ENCODE peak calls at places on chromosomes 7 and 10, in ten cellular contexts. One of them, this sample, is unnamed.

GRCh38 chr7:55280031-55280454 is 85.1 kb upstream of the LANCL2 start:
- DNase-seq in DND-41: peak; percentile 67
- DNase-seq in tibial artery: peak; percentile 49
- DNase-seq in right cardiac atrium: peak; percentile 43
- DNase-seq in fibroblast of lung: peak; percentile 76
- DNase-seq in endothelial cell of umbilical vein: peak; percentile 67
- DNase-seq in ovary: peak; percentile 64
- DNase-seq in lower lobe of right lung: no peak
- DNase-seq in foreskin keratinocyte: no peak
- DNase-seq in psoas muscle: peak; percentile 36
- DNase-seq in this sample: peak; percentile 19

GRCh38 chr10:110219884-110220283 is 12.5 kb downstream of the MXI1 start:
- DNase-seq in DND-41: no peak
- DNase-seq in tibial artery: no peak
- DNase-seq in right cardiac atrium: no peak
- DNase-seq in fibroblast of lung: no peak
- DNase-seq in endothelial cell of umbilical vein: no peak
- DNase-seq in ovary: no peak
- DNase-seq in lower lobe of right lung: no peak
- DNase-seq in foreskin keratinocyte: no peak
- DNase-seq in psoas muscle: no peak
- DNase-seq in this sample: no peak

GRCh38 chr10:87740232-87740631 is 77.8 kb downstream of the ATAD1 start:
- DNase-seq in DND-41: no peak
- DNase-seq in tibial artery: no peak
- DNase-seq in right cardiac atrium: no peak
- DNase-seq in fibroblast of lung: peak; percentile 94
- DNase-seq in endothelial cell of umbilical vein: no peak
- DNase-seq in ovary: no peak
- DNase-seq in lower lobe of right lung: no peak
- DNase-seq in foreskin keratinocyte: peak; percentile 66
- DNase-seq in psoas muscle: no peak
- DNase-seq in this sample: no peak

GRCh38 chr7:106952658-106953231 is 87.7 kb downstream of the PIK3CG start:
- DNase-seq in DND-41: no peak
- DNase-seq in tibial artery: peak; percentile 54
- DNase-seq in right cardiac atrium: peak; percentile 28
- DNase-seq in fibroblast of lung: no peak
- DNase-seq in endothelial cell of umbilical vein: no peak
- DNase-seq in ovary: no peak
- DNase-seq in lower lobe of right lung: peak; percentile 60
- DNase-seq in foreskin keratinocyte: no peak
- DNase-seq in psoas muscle: peak; percentile 17
- DNase-seq in this sample: no peak

GRCh38 chr10:132948351-132948750 is 6.0 kb upstream of the CFAP46 start:
- DNase-seq in DND-41: no peak
- DNase-seq in tibial artery: no peak
- DNase-seq in right cardiac atrium: no peak
- DNase-seq in fibroblast of lung: no peak
- DNase-seq in endothelial cell of umbilical vein: no peak
- DNase-seq in ovary: no peak
- DNase-seq in lower lobe of right lung: no peak
- DNase-seq in foreskin keratinocyte: no peak
- DNase-seq in psoas muscle: no peak
- DNase-seq in this sample: no peak

GRCh38 chr10:24944512-24945255 is 7.7 kb downstream of the PRTFDC1 start:
- DNase-seq in DND-41: peak; percentile 17
- DNase-seq in tibial artery: no peak
- DNase-seq in right cardiac atrium: no peak
- DNase-seq in fibroblast of lung: peak; percentile 70
- DNase-seq in endothelial cell of umbilical vein: peak; percentile 14
- DNase-seq in ovary: no peak
- DNase-seq in lower lobe of right lung: no peak
- DNase-seq in foreskin keratinocyte: peak; percentile 84
- DNase-seq in psoas muscle: peak; percentile 24
- DNase-seq in this sample: no peak

GRCh38 chr7:45576249-45576929 is 2.2 kb downstream of the ADCY1 start:
- DNase-seq in DND-41: no peak
- DNase-seq in tibial artery: no peak
- DNase-seq in right cardiac atrium: no peak
- DNase-seq in fibroblast of lung: no peak
- DNase-seq in endothelial cell of umbilical vein: no peak
- DNase-seq in ovary: no peak
- DNase-seq in lower lobe of right lung: no peak
- DNase-seq in foreskin keratinocyte: no peak
- DNase-seq in psoas muscle: no peak
- DNase-seq in this sample: no peak

GRCh38 chr7:158428842-158429753 is 158.5 kb downstream of the PTPRN2 start:
- DNase-seq in DND-41: no peak
- DNase-seq in tibial artery: no peak
- DNase-seq in right cardiac atrium: no peak
- DNase-seq in fibroblast of lung: no peak
- DNase-seq in endothelial cell of umbilical vein: no peak
- DNase-seq in ovary: no peak
- DNase-seq in lower lobe of right lung: no peak
- DNase-seq in foreskin keratinocyte: no peak
- DNase-seq in psoas muscle: no peak
- DNase-seq in this sample: no peak

GRCh38 chr7:150379590-150380379 is 655 bp downstream of the ZNF775 start:
- DNase-seq in DND-41: peak; percentile 52
- DNase-seq in tibial artery: no peak
- DNase-seq in right cardiac atrium: no peak
- DNase-seq in fibroblast of lung: peak; percentile 21
- DNase-seq in endothelial cell of umbilical vein: peak; percentile 41
- DNase-seq in ovary: no peak
- DNase-seq in lower lobe of right lung: no peak
- DNase-seq in foreskin keratinocyte: no peak
- DNase-seq in psoas muscle: no peak
- DNase-seq in this sample: no peak

GRCh38 chr7:119572541-119572940 is 700.4 kb upstream of the KCND2 start:
- DNase-seq in DND-41: no peak
- DNase-seq in tibial artery: no peak
- DNase-seq in right cardiac atrium: no peak
- DNase-seq in fibroblast of lung: no peak
- DNase-seq in endothelial cell of umbilical vein: no peak
- DNase-seq in ovary: no peak
- DNase-seq in lower lobe of right lung: no peak
- DNase-seq in foreskin keratinocyte: no peak
- DNase-seq in psoas muscle: no peak
- DNase-seq in this sample: no peak

GRCh38 chr10:100569687-100570517 is 34.2 kb downstream of the HIF1AN start:
- DNase-seq in DND-41: no peak
- DNase-seq in tibial artery: no peak
- DNase-seq in right cardiac atrium: no peak
- DNase-seq in fibroblast of lung: no peak
- DNase-seq in endothelial cell of umbilical vein: no peak
- DNase-seq in ovary: no peak
- DNase-seq in lower lobe of right lung: no peak
- DNase-seq in foreskin keratinocyte: no peak
- DNase-seq in psoas muscle: no peak
- DNase-seq in this sample: no peak

GRCh38 chr7:149790146-149790548 is 16.8 kb upstream of the ZNF467 start:
- DNase-seq in DND-41: no peak
- DNase-seq in tibial artery: no peak
- DNase-seq in right cardiac atrium: peak; percentile 57
- DNase-seq in fibroblast of lung: no peak
- DNase-seq in endothelial cell of umbilical vein: peak; percentile 41
- DNase-seq in ovary: no peak
- DNase-seq in lower lobe of right lung: peak; percentile 77
- DNase-seq in foreskin keratinocyte: no peak
- DNase-seq in psoas muscle: no peak
- DNase-seq in this sample: no peak

GRCh38 chr7:50208335-50208982 is 96.1 kb upstream of the IKZF1 start:
- DNase-seq in DND-41: no peak
- DNase-seq in tibial artery: no peak
- DNase-seq in right cardiac atrium: no peak
- DNase-seq in fibroblast of lung: no peak
- DNase-seq in endothelial cell of umbilical vein: no peak
- DNase-seq in ovary: no peak
- DNase-seq in lower lobe of right lung: no peak
- DNase-seq in foreskin keratinocyte: no peak
- DNase-seq in psoas muscle: no peak
- DNase-seq in this sample: no peak

GRCh38 chr10:93115661-93116383 is 42.1 kb downstream of the CYP26A1 start:
- DNase-seq in DND-41: peak; percentile 76
- DNase-seq in tibial artery: peak; percentile 80
- DNase-seq in right cardiac atrium: peak; percentile 63
- DNase-seq in fibroblast of lung: peak; percentile 54
- DNase-seq in endothelial cell of umbilical vein: peak; percentile 38
- DNase-seq in ovary: peak; percentile 25
- DNase-seq in lower lobe of right lung: peak; percentile 60
- DNase-seq in foreskin keratinocyte: peak; percentile 11
- DNase-seq in psoas muscle: peak; percentile 63
- DNase-seq in this sample: peak; percentile 35

GRCh38 chr7:151146761-151147160 is 20.7 kb downstream of the GBX1 start:
- DNase-seq in DND-41: no peak
- DNase-seq in tibial artery: no peak
- DNase-seq in right cardiac atrium: no peak
- DNase-seq in fibroblast of lung: no peak
- DNase-seq in endothelial cell of umbilical vein: no peak
- DNase-seq in ovary: no peak
- DNase-seq in lower lobe of right lung: no peak
- DNase-seq in foreskin keratinocyte: no peak
- DNase-seq in psoas muscle: no peak
- DNase-seq in this sample: no peak

DNA sequence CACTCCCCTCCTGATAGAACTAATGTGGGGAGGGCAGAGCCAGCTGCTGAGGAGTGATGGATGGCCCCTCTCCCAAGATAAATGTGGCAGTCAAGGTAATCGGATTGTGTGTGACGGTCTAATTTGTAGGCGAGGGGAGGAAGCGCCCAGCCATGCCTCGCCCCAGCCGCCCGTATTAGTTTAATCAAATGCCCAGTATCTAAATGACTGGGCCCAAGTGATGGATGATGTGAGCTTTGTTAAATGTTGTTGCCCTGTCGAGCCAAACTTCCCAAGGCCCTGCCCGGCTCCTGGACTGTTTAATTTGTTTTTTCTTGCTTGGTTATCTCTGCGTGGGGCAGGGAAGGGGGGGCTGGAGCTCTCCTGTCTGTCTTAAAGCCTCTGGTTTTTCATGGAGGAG is 88.4 kb upstream of the PPIF start:
- DNase-seq in DND-41: no peak
- DNase-seq in tibial artery: no peak
- DNase-seq in right cardiac atrium: no peak
- DNase-seq in fibroblast of lung: no peak
- DNase-seq in endothelial cell of umbilical vein: no peak
- DNase-seq in ovary: no peak
- DNase-seq in lower lobe of right lung: no peak
- DNase-seq in foreskin keratinocyte: no peak
- DNase-seq in psoas muscle: no peak
- DNase-seq in this sample: no peak
- H3K27ac ChIP-seq in DND-41: no peak overlapping the region
- H3K27ac ChIP-seq in tibial artery: no peak overlapping the region
- H3K27ac ChIP-seq in right cardiac atrium: no peak overlapping the region
- H3K27ac ChIP-seq in fibroblast of lung: no peak overlapping the region
- H3K27ac ChIP-seq in endothelial cell of umbilical vein: no peak overlapping the region
- H3K27ac ChIP-seq in ovary: no peak overlapping the region
- H3K27ac ChIP-seq in lower lobe of right lung: no peak overlapping the region
- H3K27ac ChIP-seq in foreskin keratinocyte: no peak overlapping the region
- H3K27ac ChIP-seq in psoas muscle: no peak overlapping the region
- H3K27ac ChIP-seq in this sample: no peak overlapping the region

GRCh38 chr10:131746785-131747184 is 154.0 kb upstream of the PPP2R2D start:
- DNase-seq in DND-41: no peak
- DNase-seq in tibial artery: no peak
- DNase-seq in right cardiac atrium: no peak
- DNase-seq in fibroblast of lung: no peak
- DNase-seq in endothelial cell of umbilical vein: no peak
- DNase-seq in ovary: no peak
- DNase-seq in lower lobe of right lung: no peak
- DNase-seq in foreskin keratinocyte: no peak
- DNase-seq in psoas muscle: no peak
- DNase-seq in this sample: no peak
- H3K4me1 ChIP-seq in DND-41: no peaks in the 10 kb centered on the region
- H3K4me1 ChIP-seq in tibial artery: peaks cover 12% of the 10 kb centered on the region
- H3K4me1 ChIP-seq in right cardiac atrium: no peaks in the 10 kb centered on the region
- H3K4me1 ChIP-seq in fibroblast of lung: no peaks in the 10 kb centered on the region
- H3K4me1 ChIP-seq in endothelial cell of umbilical vein: no peaks in the 10 kb centered on the region
- H3K4me1 ChIP-seq in ovary: peaks cover 2% of the 10 kb centered on the region
- H3K4me1 ChIP-seq in lower lobe of right lung: no peaks in the 10 kb centered on the region
- H3K4me1 ChIP-seq in foreskin keratinocyte: no peaks in the 10 kb centered on the region
- H3K4me1 ChIP-seq in psoas muscle: no peaks in the 10 kb centered on the region
- H3K4me1 ChIP-seq in this sample: no peaks in the 10 kb centered on the region

DNA sequence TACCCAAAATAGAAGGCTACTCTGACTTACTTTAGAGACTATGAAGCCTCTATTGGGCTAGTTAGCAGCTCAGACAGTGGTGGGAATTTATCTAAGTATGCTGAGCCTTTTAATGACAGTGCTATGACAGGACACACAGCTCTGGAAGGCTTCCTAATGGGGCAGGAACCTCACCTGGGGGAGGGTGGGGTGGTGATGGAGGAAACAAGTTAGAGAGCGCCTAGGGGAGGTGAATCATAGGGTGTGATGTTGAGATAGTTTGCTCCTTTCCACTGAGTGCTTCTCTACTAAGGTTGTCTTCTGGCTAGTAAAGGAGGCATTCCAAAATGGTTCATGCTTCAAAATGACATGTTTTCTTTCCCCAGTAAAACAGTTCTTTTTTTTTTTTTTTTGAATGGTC is 42.1 kb downstream of the PPP1R9A start:
- DNase-seq in DND-41: no peak
- DNase-seq in tibial artery: no peak
- DNase-seq in right cardiac atrium: no peak
- DNase-seq in fibroblast of lung: no peak
- DNase-seq in endothelial cell of umbilical vein: no peak
- DNase-seq in ovary: no peak
- DNase-seq in lower lobe of right lung: no peak
- DNase-seq in foreskin keratinocyte: peak; percentile 47
- DNase-seq in psoas muscle: no peak
- DNase-seq in this sample: no peak
- H3K27ac ChIP-seq in DND-41: no peak overlapping the region
- H3K27ac ChIP-seq in tibial artery: no peak overlapping the region
- H3K27ac ChIP-seq in right cardiac atrium: no peak overlapping the region
- H3K27ac ChIP-seq in fibroblast of lung: no peak overlapping the region
- H3K27ac ChIP-seq in endothelial cell of umbilical vein: no peak overlapping the region
- H3K27ac ChIP-seq in ovary: no peak overlapping the region
- H3K27ac ChIP-seq in lower lobe of right lung: no peak overlapping the region
- H3K27ac ChIP-seq in foreskin keratinocyte: no peak overlapping the region
- H3K27ac ChIP-seq in psoas muscle: no peak overlapping the region
- H3K27ac ChIP-seq in this sample: no peak overlapping the region

DNA sequence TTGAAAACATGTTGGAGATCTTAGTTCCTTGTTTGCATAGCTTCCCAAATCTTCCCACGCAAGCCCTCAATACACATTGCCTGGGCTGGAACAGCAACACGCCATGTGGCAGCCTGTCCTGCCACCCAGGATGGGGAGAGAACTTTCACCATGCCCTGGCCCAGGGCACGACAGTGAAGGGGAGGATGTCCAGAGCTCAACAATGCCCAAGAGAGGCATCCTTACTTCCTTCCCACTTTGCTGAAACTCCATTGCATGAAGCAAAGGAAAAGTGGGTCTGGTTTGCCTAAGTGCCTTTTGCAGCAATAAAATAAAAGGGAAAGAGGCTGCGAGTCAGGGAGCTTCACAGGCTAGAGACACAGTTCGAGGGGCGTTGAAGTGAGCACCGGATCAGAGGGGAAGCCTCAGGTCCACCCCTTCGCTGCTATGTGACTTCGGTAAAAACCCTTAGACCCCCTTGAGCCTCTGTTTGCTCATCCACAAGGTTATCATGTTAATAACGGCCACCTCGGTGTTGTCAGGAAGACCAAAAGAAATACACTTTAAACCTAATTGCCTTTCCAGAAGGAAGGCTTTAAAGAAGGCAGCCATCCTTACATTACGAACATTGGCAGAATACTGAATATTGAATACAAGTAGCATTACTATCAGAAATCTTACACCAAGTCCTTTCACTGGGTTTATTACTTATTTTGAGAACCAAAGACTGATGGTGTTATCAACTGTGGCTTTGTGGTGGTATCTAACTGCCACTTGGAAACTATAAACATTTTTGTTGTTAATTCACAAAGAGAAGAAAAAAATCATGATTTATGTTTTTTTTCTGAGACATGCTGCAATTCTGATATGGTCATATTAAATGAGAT is 133.3 kb downstream of the ICA1 start:
- DNase-seq in DND-41: no peak
- DNase-seq in tibial artery: no peak
- DNase-seq in right cardiac atrium: no peak
- DNase-seq in fibroblast of lung: no peak
- DNase-seq in endothelial cell of umbilical vein: no peak
- DNase-seq in ovary: no peak
- DNase-seq in lower lobe of right lung: no peak
- DNase-seq in foreskin keratinocyte: no peak
- DNase-seq in psoas muscle: no peak
- DNase-seq in this sample: no peak
- H3K4me1 ChIP-seq in DND-41: peaks cover 56% of the 10 kb centered on the region
- H3K4me1 ChIP-seq in tibial artery: no peaks in the 10 kb centered on the region
- H3K4me1 ChIP-seq in right cardiac atrium: no peaks in the 10 kb centered on the region
- H3K4me1 ChIP-seq in fibroblast of lung: no peaks in the 10 kb centered on the region
- H3K4me1 ChIP-seq in endothelial cell of umbilical vein: no peaks in the 10 kb centered on the region
- H3K4me1 ChIP-seq in ovary: peaks cover 5% of the 10 kb centered on the region
- H3K4me1 ChIP-seq in lower lobe of right lung: peaks cover 17% of the 10 kb centered on the region
- H3K4me1 ChIP-seq in foreskin keratinocyte: no peaks in the 10 kb centered on the region
- H3K4me1 ChIP-seq in psoas muscle: no peaks in the 10 kb centered on the region
- H3K4me1 ChIP-seq in this sample: peaks cover 84% of the 10 kb centered on the region